ENCODE peak calls at places on chromosomes 1 and 21, in four cellular contexts. G is GM12891, Y is hepatocyte, P is neural crest cell. M is an unnamed sample.

GRCh38 chr1:185926562-185926961 is 192.4 kb downstream of the HMCN1 start:
- DNase-seq in G (no peak), P (no peak), Y (no peak), M (no peak)

GRCh38 chr1:88973520-88974137 is 18.8 kb downstream of the KYAT3 start:
- DNase-seq in Y (peak; percentile 51), G (no peak), P (no peak), M (peak; percentile 67)

GRCh38 chr21:44427241-44428120 is 27.8 kb upstream of the LRRC3 start:
- DNase-seq in P (no peak), Y (no peak), G (no peak), M (no peak)

GRCh38 chr21:17640821-17641220 is 28.1 kb upstream of the BTG3 start:
- DNase-seq in P (no peak), G (no peak), Y (no peak), M (no peak)

GRCh38 chr1:56931686-56932085 is 34.1 kb downstream of the C8B start:
- DNase-seq in P (no peak), Y (no peak), G (no peak), M (no peak)

GRCh38 chr1:29639741-29640427 is 403.6 kb downstream of the PTPRU start:
- DNase-seq in P (no peak), G (no peak), Y (no peak), M (peak; percentile 41)

GRCh38 chr1:228077565-228078330 is 4.8 kb upstream of the ARF1 start:
- DNase-seq in Y (no peak), P (no peak), G (no peak), M (no peak)

GRCh38 chr21:45865106-45865835 is 116.3 kb upstream of the COL6A1 start:
- DNase-seq in Y (no peak), P (no peak), G (no peak), M (no peak)

GRCh38 chr1:93988634-93989350 is 79.6 kb upstream of the GCLM start:
- DNase-seq in P (no peak), G (no peak), Y (no peak), M (no peak)

GRCh38 chr1:91148641-91149069 is 126.8 kb upstream of the ZNF644 start:
- DNase-seq in P (no peak), G (no peak), Y (no peak), M (no peak)

GRCh38 chr1:248611883-248612282 is 14.4 kb upstream of the OR2T10 start:
- DNase-seq in P (no peak), Y (no peak), G (no peak), M (no peak)

GRCh38 chr1:22208973-22209378 is 66.1 kb upstream of the WNT4 start:
- DNase-seq in P (no peak), G (no peak), Y (no peak), M (no peak)

GRCh38 chr1:217431395-217431794 is 199.5 kb downstream of the GPATCH2 start:
- DNase-seq in P (no peak), Y (no peak), G (no peak), M (peak; percentile 23)

GRCh38 chr1:53678507-53678906 is 60.5 kb downstream of the GLIS1 start:
- DNase-seq in Y (no peak), G (no peak), P (no peak), M (no peak)

GRCh38 chr1:38088366-38088765 is 41.8 kb upstream of the POU3F1 start:
- DNase-seq in P (no peak), Y (peak; percentile 65), G (no peak), M (peak; percentile 37)

GRCh38 chr1:53116933-53117332 is 25.5 kb downstream of the SLC1A7 start:
- DNase-seq in Y (no peak), G (no peak), P (no peak), M (no peak)

GRCh38 chr1:54857741-54858665 is 29.0 kb downstream of the DHCR24 start:
- DNase-seq in G (no peak), P (no peak), Y (peak; percentile 27), M (peak; percentile 39)

GRCh38 chr1:222918746-222919477 is 104.1 kb downstream of the DISP1 start:
- DNase-seq in P (no peak), G (no peak), Y (no peak), M (no peak)

GRCh38 chr1:232911027-232911599 is 39.3 kb upstream of the NTPCR start:
- DNase-seq in Y (no peak), P (no peak), G (no peak), M (no peak)

GRCh38 chr1:101971309-101971708 is 25.4 kb downstream of the OLFM3 start:
- DNase-seq in G (no peak), Y (peak; percentile 26), P (no peak), M (peak; percentile 25)

GRCh38 chr1:89040315-89040626 is 17.6 kb upstream of the GBP3 start:
- DNase-seq in P (no peak), Y (no peak), G (no peak), M (no peak)

GRCh38 chr1:86069757-86070145 is 86.8 kb downstream of the COL24A1 start:
- DNase-seq in Y (no peak), P (no peak), G (no peak), M (no peak)

GRCh38 chr1:82778612-82779011 is 977.9 kb downstream of the ADGRL2 start:
- DNase-seq in P (no peak), Y (peak; percentile 22), G (no peak), M (peak; percentile 49)

GRCh38 chr1:22331618-22332017 is 120.0 kb upstream of the ZBTB40 start:
- DNase-seq in G (no peak), P (no peak), Y (no peak), M (no peak)

GRCh38 chr1:9086060-9086459 is 16.6 kb upstream of the SLC2A5 start:
- DNase-seq in P (no peak), Y (no peak), G (no peak), M (no peak)

GRCh38 chr1:30312226-30312625 is 411.2 kb downstream of the MATN1 start:
- DNase-seq in P (no peak), Y (no peak), G (no peak), M (no peak)

GRCh38 chr1:157490337-157491165 is 61.8 kb downstream of the FCRL5 start:
- DNase-seq in Y (peak; percentile 81), P (peak; percentile 79), G (no peak), M (peak; percentile 83)

GRCh38 chr1:209510063-209510462 is 73.5 kb upstream of the CAMK1G start:
- DNase-seq in G (no peak), Y (no peak), P (no peak), M (no peak)

GRCh38 chr1:55285849-55286248 is 70.7 kb upstream of the USP24 start:
- DNase-seq in Y (no peak), P (no peak), G (no peak), M (peak; percentile 5)

GRCh38 chr1:101236546-101237228 is at the start of gene S1PR1:
- DNase-seq in Y (peak; percentile 71), G (no peak), P (peak; percentile 69), M (no peak)

GRCh38 chr21:42456457-42456856 is 39.6 kb downstream of the RSPH1 start:
- DNase-seq in G (no peak), P (no peak), Y (no peak), M (no peak)

GRCh38 chr1:12177999-12178441 is 11.2 kb downstream of the TNFRSF1B start:
- DNase-seq in G (no peak), P (no peak), Y (peak; percentile 67), M (peak; percentile 41)

GRCh38 chr1:7374761-7375160 is 396.3 kb upstream of the VAMP3 start:
- DNase-seq in G (no peak), Y (no peak), P (no peak), M (no peak)

GRCh38 chr1:151864411-151864810 is 10.9 kb upstream of the THEM5 start:
- DNase-seq in Y (no peak), G (no peak), P (no peak), M (no peak)

M was measured in HT-29.